ENCODE peak calls at places on chromosome 19, in ten cellular contexts. X is amygdala; Z is A172; T is caudate nucleus; B is endothelial cell of umbilical vein; V is GDM1; R is AG09309; S is GM10248; M is stimulated activated CD8-positive, alpha-beta memory T cell treated with anti-CD3 and anti-CD28 coated beads, Interleukin-15, amount 100 ng/mL, for 4 hours; W is brain microvascular endothelial cell. E is an unnamed sample.

GRCh38 chr19:56839665-56840451 is 668 bp downstream of the PEG3 start:
- DNase-seq in X (peak), Z (no peak), T (peak), B (peak), V (no peak), R (no peak), S (no peak), M (no peak), W (peak), E (peak)

GRCh38 chr19:19475845-19476828 is 39.2 kb downstream of the TSSK6 start:
- DNase-seq in X (no peak), Z (no peak), T (no peak), B (no peak), V (no peak), R (no peak), S (no peak), M (no peak), W (no peak), E (peak)

GRCh38 chr19:5624741-5625140 is 1.9 kb downstream of the SAFB start:
- DNase-seq in X (no peak), Z (no peak), T (no peak), B (no peak), V (no peak), R (no peak), S (no peak), M (no peak), W (no peak), E (no peak)

GRCh38 chr19:50835785-50836542 is 2.6 kb upstream of the KLK15 start:
- DNase-seq in X (peak), Z (peak), T (no peak), B (peak), V (peak), R (no peak), S (peak), M (no peak), W (peak), E (peak)

GRCh38 chr19:46000497-46001246 is 5.4 kb downstream of the CCDC61 start:
- DNase-seq in X (peak), Z (no peak), T (peak), B (no peak), V (no peak), R (no peak), S (peak), M (peak), W (no peak), E (peak)

GRCh38 chr19:17762505-17763229 is 11.4 kb downstream of the FCHO1 start:
- DNase-seq in X (peak), Z (peak), T (no peak), B (peak), V (peak), R (no peak), S (no peak), M (no peak), W (peak), E (peak)

GRCh38 chr19:2123682-2124387 is 27.1 kb downstream of the IZUMO4 start:
- DNase-seq in X (no peak), Z (no peak), T (no peak), B (no peak), V (no peak), R (no peak), S (no peak), M (no peak), W (no peak), E (no peak)

GRCh38 chr19:1291761-1292418 is 6.2 kb downstream of the EFNA2 start:
- DNase-seq in X (no peak), Z (no peak), T (no peak), B (no peak), V (no peak), R (no peak), S (peak), M (no peak), W (no peak), E (no peak)

GRCh38 chr19:823565-824121 is 1.9 kb upstream of the PLPPR3 start:
- DNase-seq in X (no peak), Z (peak), T (no peak), B (no peak), V (no peak), R (no peak), S (no peak), M (no peak), W (no peak), E (no peak)

GRCh38 chr19:33456845-33457220 is 64.8 kb downstream of the PEPD start:
- DNase-seq in X (no peak), Z (no peak), T (no peak), B (no peak), V (no peak), R (no peak), S (no peak), M (no peak), W (no peak), E (no peak)

GRCh38 chr19:49896863-49897621 is at the start of gene IL4I1:
- DNase-seq in X (no peak), Z (peak), T (no peak), B (peak), V (peak), R (no peak), S (peak), M (peak), W (no peak), E (peak)